ENCODE peak calls at places on chromosomes 5 and 9, in six cellular contexts. One of them, this sample, is unnamed.
A peak's percentile ranks its signal among the peaks of the same experiment; 100 is the strongest.

GRCh38 chr5:80254767-80255424 is 952 bp downstream of the SERINC5 start:
- DNase-seq in substantia nigra: peak; percentile 6
- DNase-seq in AML-193: no peak
- DNase-seq in brain pericyte: no peak
- DNase-seq in esophagus muscularis mucosa: no peak
- DNase-seq in KBM-7: peak; percentile 48
- DNase-seq in this sample: peak; percentile 16

GRCh38 chr5:54861212-54861894 is 124.0 kb downstream of the ESM1 start:
- DNase-seq in substantia nigra: no peak
- DNase-seq in AML-193: no peak
- DNase-seq in brain pericyte: no peak
- DNase-seq in esophagus muscularis mucosa: no peak
- DNase-seq in KBM-7: no peak
- DNase-seq in this sample: no peak

GRCh38 chr9:8338249-8338721 is 538.7 kb upstream of the DMAC1 start:
- DNase-seq in substantia nigra: no peak
- DNase-seq in AML-193: no peak
- DNase-seq in brain pericyte: peak; percentile 73
- DNase-seq in esophagus muscularis mucosa: no peak
- DNase-seq in KBM-7: no peak
- DNase-seq in this sample: no peak

GRCh38 chr9:89422151-89422918 is 75.6 kb downstream of the SEMA4D start:
- DNase-seq in substantia nigra: no peak
- DNase-seq in AML-193: peak; percentile 76
- DNase-seq in brain pericyte: no peak
- DNase-seq in esophagus muscularis mucosa: no peak
- DNase-seq in KBM-7: peak; percentile 93
- DNase-seq in this sample: peak; percentile 78

GRCh38 chr5:154002093-154002492 is 36.6 kb downstream of the FAM114A2 start:
- DNase-seq in substantia nigra: no peak
- DNase-seq in AML-193: no peak
- DNase-seq in brain pericyte: no peak
- DNase-seq in esophagus muscularis mucosa: no peak
- DNase-seq in KBM-7: no peak
- DNase-seq in this sample: no peak

GRCh38 chr5:16721151-16722102 is 104.6 kb upstream of the RETREG1 start:
- DNase-seq in substantia nigra: no peak
- DNase-seq in AML-193: no peak
- DNase-seq in brain pericyte: no peak
- DNase-seq in esophagus muscularis mucosa: no peak
- DNase-seq in KBM-7: no peak
- DNase-seq in this sample: no peak

GRCh38 chr5:144247131-144247530 is 76.5 kb downstream of the KCTD16 start:
- DNase-seq in substantia nigra: no peak
- DNase-seq in AML-193: no peak
- DNase-seq in brain pericyte: no peak
- DNase-seq in esophagus muscularis mucosa: no peak
- DNase-seq in KBM-7: no peak
- DNase-seq in this sample: no peak

GRCh38 chr9:76200315-76200714 is 193.9 kb downstream of the RFK start:
- DNase-seq in substantia nigra: no peak
- DNase-seq in AML-193: no peak
- DNase-seq in brain pericyte: no peak
- DNase-seq in esophagus muscularis mucosa: peak; percentile 70
- DNase-seq in KBM-7: no peak
- DNase-seq in this sample: no peak

GRCh38 chr5:61277190-61277589 is 54.9 kb upstream of the ZSWIM6 start:
- DNase-seq in substantia nigra: no peak
- DNase-seq in AML-193: no peak
- DNase-seq in brain pericyte: no peak
- DNase-seq in esophagus muscularis mucosa: no peak
- DNase-seq in KBM-7: peak; percentile 46
- DNase-seq in this sample: peak; percentile 12

GRCh38 chr9:116124472-116125040 is 29.0 kb upstream of the PAPPA start:
- DNase-seq in substantia nigra: no peak
- DNase-seq in AML-193: no peak
- DNase-seq in brain pericyte: no peak
- DNase-seq in esophagus muscularis mucosa: no peak
- DNase-seq in KBM-7: no peak
- DNase-seq in this sample: no peak

GRCh38 chr5:77861576-77861975 is 85.4 kb upstream of the TBCA start:
- DNase-seq in substantia nigra: no peak
- DNase-seq in AML-193: no peak
- DNase-seq in brain pericyte: no peak
- DNase-seq in esophagus muscularis mucosa: no peak
- DNase-seq in KBM-7: no peak
- DNase-seq in this sample: no peak

GRCh38 chr9:128987800-128988199 is 40.3 kb downstream of the NUP188 start:
- DNase-seq in substantia nigra: no peak
- DNase-seq in AML-193: no peak
- DNase-seq in brain pericyte: peak; percentile 20
- DNase-seq in esophagus muscularis mucosa: no peak
- DNase-seq in KBM-7: no peak
- DNase-seq in this sample: no peak

GRCh38 chr5:107542428-107542827 is 128.3 kb downstream of the EFNA5 start:
- DNase-seq in substantia nigra: no peak
- DNase-seq in AML-193: no peak
- DNase-seq in brain pericyte: peak; percentile 81
- DNase-seq in esophagus muscularis mucosa: peak; percentile 95
- DNase-seq in KBM-7: no peak
- DNase-seq in this sample: no peak

GRCh38 chr9:135278586-135278985 is 191.1 kb downstream of the OLFM1 start:
- DNase-seq in substantia nigra: no peak
- DNase-seq in AML-193: no peak
- DNase-seq in brain pericyte: no peak
- DNase-seq in esophagus muscularis mucosa: no peak
- DNase-seq in KBM-7: no peak
- DNase-seq in this sample: no peak

GRCh38 chr9:123725389-123725788 is 204.5 kb downstream of the DENND1A start:
- DNase-seq in substantia nigra: peak; percentile 65
- DNase-seq in AML-193: no peak
- DNase-seq in brain pericyte: no peak
- DNase-seq in esophagus muscularis mucosa: no peak
- DNase-seq in KBM-7: no peak
- DNase-seq in this sample: no peak

GRCh38 chr5:52987711-52988329 is 1.3 kb upstream of the ITGA2 start:
- DNase-seq in substantia nigra: no peak
- DNase-seq in AML-193: no peak
- DNase-seq in brain pericyte: no peak
- DNase-seq in esophagus muscularis mucosa: no peak
- DNase-seq in KBM-7: no peak
- DNase-seq in this sample: no peak

GRCh38 chr5:38532165-38532669 is 24.2 kb downstream of the LIFR start:
- DNase-seq in substantia nigra: peak; percentile 37
- DNase-seq in AML-193: no peak
- DNase-seq in brain pericyte: no peak
- DNase-seq in esophagus muscularis mucosa: no peak
- DNase-seq in KBM-7: no peak
- DNase-seq in this sample: no peak

GRCh38 chr9:114545055-114545454 is 39.8 kb upstream of the WHRN start:
- DNase-seq in substantia nigra: no peak
- DNase-seq in AML-193: no peak
- DNase-seq in brain pericyte: no peak
- DNase-seq in esophagus muscularis mucosa: no peak
- DNase-seq in KBM-7: no peak
- DNase-seq in this sample: no peak

GRCh38 chr9:116800885-116801284 is 113.8 kb downstream of the TRIM32 start:
- DNase-seq in substantia nigra: no peak
- DNase-seq in AML-193: no peak
- DNase-seq in brain pericyte: no peak
- DNase-seq in esophagus muscularis mucosa: no peak
- DNase-seq in KBM-7: no peak
- DNase-seq in this sample: no peak

GRCh38 chr5:178120661-178121357 is 7.5 kb downstream of the N4BP3 start:
- DNase-seq in substantia nigra: peak; percentile 6
- DNase-seq in AML-193: no peak
- DNase-seq in brain pericyte: no peak
- DNase-seq in esophagus muscularis mucosa: peak; percentile 94
- DNase-seq in KBM-7: peak; percentile 93
- DNase-seq in this sample: peak; percentile 82

GRCh38 chr5:176387384-176387925 is 943 bp downstream of the NOP16 start:
- DNase-seq in substantia nigra: no peak
- DNase-seq in AML-193: no peak
- DNase-seq in brain pericyte: no peak
- DNase-seq in esophagus muscularis mucosa: no peak
- DNase-seq in KBM-7: no peak
- DNase-seq in this sample: no peak

GRCh38 chr9:974993-975739 is 1.3 kb upstream of the DMRT3 start:
- DNase-seq in substantia nigra: no peak
- DNase-seq in AML-193: no peak
- DNase-seq in brain pericyte: no peak
- DNase-seq in esophagus muscularis mucosa: peak; percentile 78
- DNase-seq in KBM-7: no peak
- DNase-seq in this sample: no peak

GRCh38 chr5:175015028-175015427 is 290.6 kb downstream of the MSX2 start:
- DNase-seq in substantia nigra: no peak
- DNase-seq in AML-193: no peak
- DNase-seq in brain pericyte: no peak
- DNase-seq in esophagus muscularis mucosa: no peak
- DNase-seq in KBM-7: no peak
- DNase-seq in this sample: no peak

GRCh38 chr5:58631895-58632294 is 49.0 kb downstream of the RAB3C start:
- DNase-seq in substantia nigra: no peak
- DNase-seq in AML-193: no peak
- DNase-seq in brain pericyte: no peak
- DNase-seq in esophagus muscularis mucosa: no peak
- DNase-seq in KBM-7: no peak
- DNase-seq in this sample: no peak

GRCh38 chr5:145812877-145813276 is 22.3 kb downstream of the PRELID2 start:
- DNase-seq in substantia nigra: no peak
- DNase-seq in AML-193: no peak
- DNase-seq in brain pericyte: no peak
- DNase-seq in esophagus muscularis mucosa: peak; percentile 21
- DNase-seq in KBM-7: no peak
- DNase-seq in this sample: no peak

GRCh38 chr9:470041-470781 is 255.5 kb downstream of the DOCK8 start:
- DNase-seq in substantia nigra: peak; percentile 80
- DNase-seq in AML-193: peak; percentile 80
- DNase-seq in brain pericyte: peak; percentile 39
- DNase-seq in esophagus muscularis mucosa: peak; percentile 96
- DNase-seq in KBM-7: peak; percentile 92
- DNase-seq in this sample: peak; percentile 47

GRCh38 chr5:6899215-6899614 is 186.0 kb downstream of the TENT4A start:
- DNase-seq in substantia nigra: no peak
- DNase-seq in AML-193: no peak
- DNase-seq in brain pericyte: no peak
- DNase-seq in esophagus muscularis mucosa: peak; percentile 45
- DNase-seq in KBM-7: no peak
- DNase-seq in this sample: no peak

GRCh38 chr9:117815315-117815714 is 111.1 kb downstream of the TLR4 start:
- DNase-seq in substantia nigra: no peak
- DNase-seq in AML-193: no peak
- DNase-seq in brain pericyte: no peak
- DNase-seq in esophagus muscularis mucosa: no peak
- DNase-seq in KBM-7: no peak
- DNase-seq in this sample: no peak

GRCh38 chr9:18905033-18905882 is 127.8 kb downstream of the SAXO1 start:
- DNase-seq in substantia nigra: no peak
- DNase-seq in AML-193: no peak
- DNase-seq in brain pericyte: no peak
- DNase-seq in esophagus muscularis mucosa: peak; percentile 79
- DNase-seq in KBM-7: no peak
- DNase-seq in this sample: no peak

GRCh38 chr5:145246961-145247744 is 588.0 kb downstream of the PRELID2 start:
- DNase-seq in substantia nigra: no peak
- DNase-seq in AML-193: no peak
- DNase-seq in brain pericyte: no peak
- DNase-seq in esophagus muscularis mucosa: no peak
- DNase-seq in KBM-7: peak; percentile 16
- DNase-seq in this sample: no peak

GRCh38 chr5:28766565-28767158 is 1728.3 kb upstream of the CDH9 start:
- DNase-seq in substantia nigra: no peak
- DNase-seq in AML-193: peak; percentile 40
- DNase-seq in brain pericyte: peak; percentile 6
- DNase-seq in esophagus muscularis mucosa: no peak
- DNase-seq in KBM-7: peak; percentile 28
- DNase-seq in this sample: peak; percentile 71

GRCh38 chr5:173689713-173690360 is 73.4 kb upstream of the BOD1 start:
- DNase-seq in substantia nigra: no peak
- DNase-seq in AML-193: no peak
- DNase-seq in brain pericyte: no peak
- DNase-seq in esophagus muscularis mucosa: no peak
- DNase-seq in KBM-7: no peak
- DNase-seq in this sample: no peak

GRCh38 chr9:112881366-112881765 is 9.3 kb downstream of the SLC46A2 start:
- DNase-seq in substantia nigra: no peak
- DNase-seq in AML-193: no peak
- DNase-seq in brain pericyte: no peak
- DNase-seq in esophagus muscularis mucosa: no peak
- DNase-seq in KBM-7: no peak
- DNase-seq in this sample: no peak

This sample was measured in Kasumi-1.